ENCODE peak calls at places on chromosomes 7 and 10, in seven cellular contexts. M is ovary; G is CD8-positive, alpha-beta memory T cell; P is SJSA1; X is HepG2; T is stomach; Q is IMR-90. O is an unnamed sample. For H3K4me1, the result is how much of the 10 kb centered on the place peaks cover.

GRCh38 chr7:30975257-30975899 is 11.6 kb downstream of the GHRHR start:
- DNase-seq in M (no peak), G (no peak), P (no peak), X (no peak), T (peak), Q (no peak), O (no peak)

GRCh38 chr7:69640216-69640615 is 41.9 kb downstream of the AUTS2 start:
- DNase-seq in M (no peak), G (no peak), P (no peak), X (no peak), T (no peak), Q (no peak), O (no peak)

GRCh38 chr10:82742478-82742877 is 867.5 kb downstream of the NRG3 start:
- DNase-seq in M (no peak), G (no peak), P (no peak), X (no peak), T (peak), Q (no peak), O (no peak)

GRCh38 chr7:68256295-68256694 is 1259.7 kb downstream of the TYW1 start:
- DNase-seq in M (no peak), G (no peak), P (no peak), X (no peak), T (no peak), Q (no peak), O (no peak)

GRCh38 chr7:101871351-101871750 is 53.9 kb downstream of the CUX1 start:
- DNase-seq in M (no peak), G (no peak), P (no peak), X (no peak), T (no peak), Q (no peak), O (no peak)

GRCh38 chr10:37865957-37866671 is 8.7 kb upstream of the ZNF248 start:
- DNase-seq in M (no peak), G (no peak), P (no peak), X (no peak), T (no peak), Q (no peak), O (no peak)

GRCh38 chr10:24408365-24408764 is 199.4 kb downstream of the KIAA1217 start:
- DNase-seq in M (no peak), G (no peak), P (no peak), X (no peak), T (no peak), Q (no peak), O (no peak)

GRCh38 chr10:129965940-129966339 is 1.9 kb upstream of the EBF3 start:
- DNase-seq in M (no peak), G (no peak), P (no peak), X (no peak), T (no peak), Q (no peak), O (no peak)

GRCh38 chr10:122530177-122530576 is 30.4 kb upstream of the DMBT1 start:
- DNase-seq in M (no peak), G (no peak), P (no peak), X (no peak), T (no peak), Q (no peak), O (no peak)

GRCh38 chr7:148815612-148816011 is 68.5 kb downstream of the EZH2 start:
- DNase-seq in M (no peak), G (no peak), P (no peak), X (no peak), T (no peak), Q (no peak), O (no peak)

GRCh38 chr7:87645446-87645845 is 17.2 kb downstream of the RUNDC3B start:
- DNase-seq in M (no peak), G (no peak), P (no peak), X (no peak), T (no peak), Q (no peak), O (no peak)

GRCh38 chr10:118621304-118621942 is 26.0 kb upstream of the PRLHR start:
- DNase-seq in M (no peak), G (no peak), P (no peak), X (no peak), T (no peak), Q (no peak), O (no peak)

GRCh38 chr7:30660331-30661255 is 21.7 kb downstream of the CRHR2 start:
- DNase-seq in M (no peak), G (no peak), P (no peak), X (no peak), T (no peak), Q (no peak), O (no peak)

DNA sequence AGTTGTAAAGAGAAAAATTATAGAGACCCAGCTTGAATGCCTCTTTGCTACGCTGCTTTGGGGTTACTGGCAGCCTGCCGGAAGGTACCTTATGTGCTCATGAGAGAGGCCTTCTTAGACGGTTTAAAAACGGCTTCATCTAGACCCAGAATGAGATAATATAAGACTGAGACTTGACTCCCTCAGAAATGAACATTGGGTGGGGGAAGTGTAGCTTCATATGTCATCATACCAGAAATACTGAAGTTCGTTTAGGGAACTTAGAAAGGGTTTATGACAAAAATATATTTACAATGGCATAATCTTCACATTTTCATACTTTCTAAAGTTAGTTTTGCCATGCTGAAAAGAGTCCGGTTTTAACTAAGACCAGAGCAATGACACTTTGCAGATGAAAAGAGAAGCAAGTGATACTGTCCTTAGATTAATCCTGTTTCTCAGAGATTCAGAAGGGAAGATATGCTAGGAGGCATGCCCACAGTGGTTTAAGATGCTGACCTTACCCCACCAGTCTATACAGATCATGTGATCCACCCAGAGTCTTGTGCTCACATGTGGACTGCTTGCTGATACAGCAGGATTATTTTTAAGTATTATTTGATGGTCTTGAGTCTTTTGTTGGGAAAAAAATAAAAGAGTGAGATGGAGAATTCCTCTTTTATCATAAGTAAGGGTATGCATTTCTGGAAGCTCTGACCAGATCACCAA is 40.8 kb upstream of the HGF start:
- DNase-seq in M (no peak), G (no peak), P (no peak), X (no peak), T (no peak), Q (no peak), O (no peak)
- H3K4me1 ChIP-seq in M (under half), G (under half), P (under half), X (under half), T (under half), Q (under half), O (under half)

DNA sequence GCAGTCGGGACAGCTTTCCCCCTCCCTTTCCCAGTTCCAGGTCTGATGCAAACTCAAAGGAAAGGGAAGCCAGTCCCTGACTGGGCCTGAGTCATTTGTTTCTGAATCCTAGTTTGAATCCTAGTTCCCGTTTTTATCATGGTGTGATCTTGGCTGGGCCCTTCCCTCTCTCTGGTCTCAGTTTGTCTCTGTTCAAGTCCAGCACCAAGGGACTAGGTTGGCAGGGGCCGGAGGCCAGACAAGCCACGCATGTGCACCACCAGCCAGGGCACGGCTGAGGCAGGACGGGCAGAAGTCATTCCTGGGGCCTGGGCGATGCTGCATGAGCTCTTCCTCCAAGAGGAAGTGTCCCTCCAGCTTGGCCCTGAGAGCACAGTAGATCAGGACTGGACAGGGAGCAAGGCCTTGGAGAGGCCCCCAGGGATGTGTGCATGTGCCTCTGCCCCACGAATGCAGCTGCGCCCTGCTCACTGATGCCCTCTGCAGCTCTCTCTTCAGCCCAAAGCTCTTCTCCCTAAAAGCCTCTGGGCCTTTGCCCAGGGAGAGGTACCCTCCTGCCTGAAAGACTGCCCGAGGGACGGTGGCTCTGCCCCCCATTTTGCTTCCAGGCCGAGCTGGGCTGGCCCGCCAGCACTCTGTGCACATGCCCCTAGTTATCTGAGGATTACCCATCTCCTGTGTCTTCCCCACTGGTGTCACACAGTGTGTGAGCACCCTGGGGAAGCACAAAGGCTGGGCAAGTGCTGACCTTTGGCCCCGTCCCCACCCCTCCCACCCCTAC is 86.7 kb downstream of the ZMIZ1 start:
- DNase-seq in M (no peak), G (no peak), P (no peak), X (no peak), T (no peak), Q (peak), O (no peak)
- H3K27ac ChIP-seq in M (peak), G (no peak), P (peak), X (peak), T (peak), Q (peak), O (no peak)

GRCh38 chr7:50449501-50449880 is 659 bp downstream of the FIGNL1 start:
- DNase-seq in M (no peak), G (no peak), P (no peak), X (no peak), T (no peak), Q (no peak), O (no peak)
- H3K4me1 ChIP-seq in M (under half), G (under half), P (under half), X (under half), T (under half), Q (under half), O (under half)

GRCh38 chr7:158316466-158317031 is 271.1 kb downstream of the PTPRN2 start:
- DNase-seq in M (no peak), G (no peak), P (no peak), X (no peak), T (no peak), Q (no peak), O (no peak)
- H3K27ac ChIP-seq in M (no peak), G (no peak), P (no peak), X (no peak), T (no peak), Q (no peak), O (no peak)

GRCh38 chr7:116731737-116732335 is 59.8 kb downstream of the MET start:
- DNase-seq in M (no peak), G (no peak), P (no peak), X (peak), T (no peak), Q (no peak), O (no peak)

GRCh38 chr7:116730097-116731018 is 58.4 kb downstream of the MET start:
- DNase-seq in M (no peak), G (no peak), P (peak), X (no peak), T (no peak), Q (no peak), O (no peak)

GRCh38 chr7:116728413-116728812 is 56.4 kb downstream of the MET start:
- DNase-seq in M (no peak), G (no peak), P (no peak), X (no peak), T (no peak), Q (no peak), O (no peak)

GRCh38 chr7:116732788-116733709 is 61.1 kb downstream of the MET start:
- DNase-seq in M (no peak), G (no peak), P (no peak), X (peak), T (no peak), Q (no peak), O (no peak)

GRCh38 chr7:116731019-116731388 is 59.0 kb downstream of the MET start:
- DNase-seq in M (no peak), G (no peak), P (no peak), X (no peak), T (no peak), Q (no peak), O (no peak)
- H3K4me1 ChIP-seq in M (under half), G (under half), P (under half), X (half or more), T (under half), Q (under half), O (under half)

GRCh38 chr7:155257482-155258232 is 40.0 kb upstream of the INSIG1 start:
- DNase-seq in M (no peak), G (no peak), P (no peak), X (no peak), T (peak), Q (no peak), O (no peak)
- H3K27ac ChIP-seq in M (no peak), G (no peak), P (no peak), X (no peak), T (peak), Q (no peak), O (no peak)

GRCh38 chr7:28483868-28484267 is 71.5 kb downstream of the CREB5 start:
- DNase-seq in M (no peak), G (no peak), P (peak), X (no peak), T (no peak), Q (peak), O (no peak)

GRCh38 chr7:28487487-28487886 is 75.2 kb downstream of the CREB5 start:
- DNase-seq in M (no peak), G (no peak), P (no peak), X (no peak), T (no peak), Q (no peak), O (no peak)

GRCh38 chr7:28481131-28481926 is 69.0 kb downstream of the CREB5 start:
- DNase-seq in M (no peak), G (no peak), P (peak), X (no peak), T (no peak), Q (peak), O (no peak)

GRCh38 chr7:28483112-28483511 is 70.8 kb downstream of the CREB5 start:
- DNase-seq in M (no peak), G (no peak), P (peak), X (no peak), T (no peak), Q (peak), O (no peak)

DNA sequence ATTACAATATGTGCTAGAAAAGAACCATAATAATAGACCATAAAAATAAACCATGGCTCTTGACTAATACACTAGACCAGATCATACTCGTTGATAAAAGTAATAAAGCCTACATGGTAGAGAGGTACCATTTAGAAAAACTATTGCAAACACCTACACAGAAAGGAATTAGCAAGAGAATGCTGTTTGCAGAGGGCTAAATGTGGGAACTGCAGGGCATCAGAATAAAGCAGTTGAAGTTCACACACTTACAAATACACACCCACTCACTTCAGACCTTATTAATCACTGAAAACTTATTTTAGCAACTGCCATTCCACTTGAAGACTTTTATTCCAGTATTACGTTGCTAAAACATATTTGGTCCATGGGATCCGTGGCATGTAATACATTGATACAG is 72.0 kb downstream of the CREB5 start:
- DNase-seq in M (no peak), G (no peak), P (no peak), X (no peak), T (no peak), Q (peak), O (no peak)
- H3K4me1 ChIP-seq in M (under half), G (under half), P (under half), X (under half), T (under half), Q (under half), O (under half)

GRCh38 chr10:99623919-99624318 is 3.7 kb upstream of the SLC25A28 start:
- DNase-seq in M (no peak), G (no peak), P (no peak), X (no peak), T (no peak), Q (no peak), O (no peak)

GRCh38 chr10:99620713-99621453 is 644 bp upstream of the SLC25A28 start:
- DNase-seq in M (peak), G (peak), P (peak), X (peak), T (peak), Q (peak), O (peak)

GRCh38 chr10:99621454-99622246 is 1.4 kb upstream of the SLC25A28 start:
- DNase-seq in M (peak), G (no peak), P (no peak), X (no peak), T (no peak), Q (no peak), O (no peak)

GRCh38 chr10:99619851-99620712 is at the start of gene SLC25A28:
- DNase-seq in M (peak), G (peak), P (no peak), X (peak), T (peak), Q (peak), O (no peak)

GRCh38 chr10:99619090-99619800 is 994 bp downstream of the SLC25A28 start:
- DNase-seq in M (no peak), G (no peak), P (peak), X (no peak), T (no peak), Q (peak), O (no peak)
- H3K27ac ChIP-seq in M (peak), G (peak), P (peak), X (peak), T (peak), Q (peak), O (peak)